ENCODE peak calls at places on chromosomes 5 and 9, in four cellular contexts. L is A549, J is GM12878, N is HepG2. T is an unnamed sample.

GRCh38 chr5:119597728-119598298 is 31.5 kb upstream of the FAM170A start:
- DNase-seq in L (no peak), J (no peak), N (no peak), T (no peak)

GRCh38 chr5:157540707-157541451 is 34.7 kb downstream of the ADAM19 start:
- DNase-seq in L (no peak), J (peak; percentile 87), N (no peak), T (no peak)

GRCh38 chr9:110807956-110808598 is 139.5 kb downstream of the MUSK start:
- DNase-seq in L (no peak), J (peak; percentile 71), N (no peak), T (no peak)

GRCh38 chr5:28219539-28219938 is 1181.2 kb upstream of the CDH9 start:
- DNase-seq in L (no peak), J (no peak), N (no peak), T (no peak)

GRCh38 chr5:41503860-41504259 is 6.5 kb downstream of the PLCXD3 start:
- DNase-seq in L (no peak), J (no peak), N (no peak), T (no peak)

GRCh38 chr5:14675309-14675708 is 10.8 kb downstream of the OTULIN start:
- DNase-seq in L (no peak), J (no peak), N (no peak), T (no peak)

GRCh38 chr9:23938908-23939307 is 112.9 kb upstream of the ELAVL2 start:
- DNase-seq in L (no peak), J (no peak), N (no peak), T (no peak)

GRCh38 chr5:150503977-150504620 is 3.8 kb upstream of the NDST1 start:
- DNase-seq in L (no peak), J (no peak), N (peak; percentile 67), T (peak; percentile 42)

GRCh38 chr5:150175536-150175935 is 9.0 kb downstream of the CDX1 start:
- DNase-seq in L (peak; percentile 53), J (no peak), N (peak; percentile 62), T (peak; percentile 76)

GRCh38 chr9:131237931-131238401 is 38.3 kb downstream of the FAM78A start:
- DNase-seq in L (no peak), J (peak; percentile 76), N (no peak), T (peak; percentile 58)

GRCh38 chr5:170200876-170201275 is 31.9 kb upstream of the C5orf58 start:
- DNase-seq in L (no peak), J (no peak), N (no peak), T (no peak)

GRCh38 chr5:103624035-103624461 is 61.5 kb upstream of the NUDT12 start:
- DNase-seq in L (no peak), J (no peak), N (no peak), T (no peak)

GRCh38 chr9:17810728-17811634 is 232.1 kb downstream of the SH3GL2 start:
- DNase-seq in L (peak; percentile 49), J (no peak), N (peak; percentile 41), T (peak; percentile 15)

GRCh38 chr5:6733411-6734242 is 20.4 kb downstream of the TENT4A start:
- DNase-seq in L (no peak), J (no peak), N (no peak), T (no peak)

GRCh38 chr9:121559183-121559582 is 59.5 kb upstream of the GGTA1 start:
- DNase-seq in L (no peak), J (peak; percentile 21), N (no peak), T (no peak)

GRCh38 chr5:1510151-1510561 is 13.6 kb downstream of the LPCAT1 start:
- DNase-seq in L (no peak), J (no peak), N (no peak), T (no peak)

GRCh38 chr5:180116441-180117377 is 45.1 kb upstream of the RNF130 start:
- DNase-seq in L (peak; percentile 40), J (no peak), N (peak; percentile 24), T (no peak)

GRCh38 chr5:88145603-88146467 is 122.8 kb downstream of the TMEM161B start:
- DNase-seq in L (no peak), J (no peak), N (peak; percentile 14), T (peak; percentile 7)

GRCh38 chr9:114287763-114288232 is 35.1 kb upstream of the ORM1 start:
- DNase-seq in L (no peak), J (no peak), N (no peak), T (no peak)

GRCh38 chr5:156528673-156529072 is 201.7 kb downstream of the SGCD start:
- DNase-seq in L (no peak), J (no peak), N (no peak), T (no peak)

GRCh38 chr9:114093761-114094505 is 5.2 kb downstream of the KIF12 start:
- DNase-seq in L (no peak), J (no peak), N (no peak), T (no peak)

GRCh38 chr5:159864885-159865622 is 51.2 kb upstream of the ADRA1B start:
- DNase-seq in L (no peak), J (peak; percentile 9), N (no peak), T (no peak)
- TF ChIP-seq POLR2AphosphoS2 in L (no peak), J (no peak), N (no peak), T (no peak)

GRCh38 chr9:34654317-34655083 is 2.5 kb downstream of the IL11RA start:
- DNase-seq in L (no peak), J (no peak), N (no peak), T (no peak)
- TF ChIP-seq POLR2AphosphoS2 in L (no peak), J (no peak), N (no peak), T (no peak)

GRCh38 chr9:96245399-96245798 is 56.6 kb downstream of the HSD17B3 start:
- DNase-seq in L (no peak), J (no peak), N (no peak), T (no peak)

GRCh38 chr9:96241391-96241809 is 60.6 kb downstream of the HSD17B3 start:
- DNase-seq in L (no peak), J (peak; percentile 56), N (no peak), T (no peak)

GRCh38 chr9:96246267-96246671 is 55.7 kb downstream of the HSD17B3 start:
- DNase-seq in L (no peak), J (no peak), N (peak; percentile 63), T (no peak)

GRCh38 chr9:96243798-96244197 is 58.2 kb downstream of the HSD17B3 start:
- DNase-seq in L (no peak), J (no peak), N (no peak), T (no peak)

GRCh38 chr9:96242829-96243228 is 59.1 kb downstream of the HSD17B3 start:
- DNase-seq in L (no peak), J (no peak), N (no peak), T (no peak)
- TF ChIP-seq POLR2AphosphoS2 in L (no peak), J (no peak), N (no peak), T (no peak)

GRCh38 chr5:141196363-141196762 is 3.1 kb upstream of the PCDHB11 start:
- DNase-seq in L (no peak), J (no peak), N (no peak), T (no peak)

GRCh38 chr5:141199359-141200235 is at the start of gene PCDHB11:
- DNase-seq in L (peak; percentile 39), J (no peak), N (peak; percentile 6), T (peak; percentile 4)
- TF ChIP-seq POLR2AphosphoS2 in L (no peak), J (no peak), N (no peak), T (no peak)

GRCh38 chr5:172549708-172550095 is 91.4 kb upstream of the NEURL1B start:
- DNase-seq in L (no peak), J (no peak), N (no peak), T (no peak)

GRCh38 chr5:172550996-172551395 is 90.1 kb upstream of the NEURL1B start:
- DNase-seq in L (no peak), J (no peak), N (no peak), T (no peak)

GRCh38 chr5:172550096-172550765 is 90.8 kb upstream of the NEURL1B start:
- DNase-seq in L (no peak), J (no peak), N (no peak), T (no peak)

GRCh38 chr5:172548311-172548731 is 92.7 kb upstream of the NEURL1B start:
- DNase-seq in L (no peak), J (no peak), N (no peak), T (no peak)

DNA sequence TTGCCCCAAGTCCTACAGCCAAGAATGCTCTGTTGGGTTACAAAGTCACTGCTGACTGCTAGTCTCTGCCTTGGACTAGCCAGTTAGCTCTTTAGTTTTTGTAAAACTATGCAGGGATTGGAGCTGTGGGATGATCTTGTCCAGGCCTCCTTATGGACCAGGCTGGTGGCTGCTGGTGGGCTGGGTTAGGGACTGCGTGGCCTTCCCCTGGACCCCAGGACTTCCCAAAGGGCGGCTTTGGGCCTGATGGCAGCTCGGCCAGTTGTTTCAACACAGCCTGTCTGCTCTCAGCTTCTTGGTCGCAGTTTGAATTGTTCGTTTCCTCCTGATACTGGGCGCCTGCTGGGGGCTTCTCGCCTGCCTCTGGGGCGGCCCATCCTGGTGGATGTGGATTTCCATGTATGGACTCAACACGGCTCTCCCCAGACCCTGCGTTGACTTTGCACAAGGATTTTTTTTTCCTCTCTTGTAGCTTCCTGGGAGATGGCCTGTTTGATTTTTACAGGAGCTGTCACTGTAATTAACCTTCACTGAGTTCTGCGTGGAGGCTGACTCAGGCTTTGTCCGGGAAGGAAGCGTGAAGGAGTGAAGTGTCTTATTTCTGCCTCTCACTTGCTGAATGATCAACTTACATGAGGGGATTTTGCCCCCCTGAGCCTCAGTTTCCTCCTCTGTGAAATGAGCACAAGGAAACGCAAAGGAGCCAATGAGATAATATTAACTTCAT is 91.9 kb upstream of the NEURL1B start:
- DNase-seq in L (no peak), J (no peak), N (no peak), T (no peak)
- TF ChIP-seq POLR2AphosphoS2 in L (no peak), J (no peak), N (no peak), T (no peak)

T was measured in K562.